ENCODE peak calls at places on chromosomes 2 and 18, in five cellular contexts. A is transverse colon, M is PC-3, Q is adipocyte, R is A549. N is an unnamed sample. For H3K4me1, the result is how much of the 10 kb centered on the place peaks cover.

GRCh38 chr2:47269316-47270232 is 114.5 kb upstream of the STPG4 start:
- DNase-seq in R (peak), M (peak), A (peak), Q (peak), N (peak)

GRCh38 chr2:150156415-150156814 is 331.1 kb downstream of the RND3 start:
- DNase-seq in R (no peak), M (no peak), A (no peak), Q (no peak), N (no peak)

GRCh38 chr2:45448217-45448616 is 162.8 kb downstream of the SRBD1 start:
- DNase-seq in A (no peak), R (no peak), M (no peak), Q (no peak), N (no peak)

GRCh38 chr2:105545731-105546622 is 147.1 kb upstream of the FHL2 start:
- DNase-seq in M (peak), R (peak), Q (peak), A (peak), N (peak)

GRCh38 chr2:117686699-117687098 is 127.8 kb upstream of the DDX18 start:
- DNase-seq in A (no peak), R (no peak), Q (no peak), M (no peak), N (no peak)

GRCh38 chr2:15159751-15160177 is 401.4 kb downstream of the NBAS start:
- DNase-seq in R (peak), Q (peak), A (no peak), M (peak), N (peak)

GRCh38 chr2:212448698-212449097 is 89.9 kb downstream of the ERBB4 start:
- DNase-seq in A (no peak), R (no peak), Q (no peak), M (no peak), N (no peak)

GRCh38 chr2:197972017-197972416 is 167.6 kb downstream of the PLCL1 start:
- DNase-seq in A (no peak), M (peak), Q (peak), R (no peak), N (peak)

GRCh38 chr2:57864926-57865325 is 181.7 kb upstream of the VRK2 start:
- DNase-seq in M (peak), A (no peak), Q (no peak), R (no peak), N (no peak)

GRCh38 chr18:54023471-54023870 is 201.0 kb downstream of the MBD2 start:
- DNase-seq in Q (peak), R (no peak), M (peak), A (no peak), N (peak)

GRCh38 chr2:48319863-48320262 is 210.1 kb upstream of the STON1 start:
- DNase-seq in Q (no peak), R (no peak), M (no peak), A (no peak), N (no peak)

GRCh38 chr2:48318118-48318517 is 211.8 kb upstream of the STON1 start:
- DNase-seq in R (no peak), Q (no peak), M (no peak), A (no peak), N (no peak)

GRCh38 chr2:48322251-48322650 is 207.7 kb upstream of the STON1 start:
- DNase-seq in R (no peak), Q (no peak), A (no peak), M (no peak), N (no peak)

GRCh38 chr2:48323146-48323545 is 206.8 kb upstream of the STON1 start:
- DNase-seq in A (no peak), R (no peak), M (no peak), Q (no peak), N (no peak)

DNA sequence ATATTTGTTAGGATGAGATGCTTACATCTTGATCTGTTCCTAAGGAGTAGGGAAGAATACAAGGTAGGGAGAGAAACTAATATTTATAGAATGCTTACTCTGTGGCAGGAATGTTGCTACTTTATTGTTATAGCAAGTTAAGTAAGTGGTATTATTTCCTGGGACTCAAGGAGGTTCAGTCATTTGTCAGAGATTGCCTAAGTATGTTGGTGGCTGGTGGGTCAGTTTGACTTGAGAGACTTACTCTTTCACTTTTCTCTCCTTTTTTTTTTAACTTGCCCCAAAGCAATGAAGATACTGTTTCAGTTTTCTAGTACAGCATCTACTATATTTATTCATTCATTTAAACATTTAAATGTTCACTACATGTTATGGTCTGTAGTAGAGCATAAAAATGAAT is 209.2 kb upstream of the STON1 start:
- DNase-seq in M (no peak), R (no peak), Q (peak), A (no peak), N (peak)
- H3K4me1 ChIP-seq in M (under half), R (half or more), Q (under half), A (under half), N (under half)

GRCh38 chr2:220539481-220539880 is 912.1 kb downstream of the SLC4A3 start:
- DNase-seq in A (no peak), M (no peak), Q (no peak), R (no peak), N (no peak)

GRCh38 chr2:220531216-220531615 is 903.8 kb downstream of the SLC4A3 start:
- DNase-seq in A (no peak), R (no peak), Q (no peak), M (peak), N (peak)

GRCh38 chr2:220528180-220528579 is 900.8 kb downstream of the SLC4A3 start:
- DNase-seq in A (no peak), R (no peak), M (no peak), Q (peak), N (no peak)

DNA sequence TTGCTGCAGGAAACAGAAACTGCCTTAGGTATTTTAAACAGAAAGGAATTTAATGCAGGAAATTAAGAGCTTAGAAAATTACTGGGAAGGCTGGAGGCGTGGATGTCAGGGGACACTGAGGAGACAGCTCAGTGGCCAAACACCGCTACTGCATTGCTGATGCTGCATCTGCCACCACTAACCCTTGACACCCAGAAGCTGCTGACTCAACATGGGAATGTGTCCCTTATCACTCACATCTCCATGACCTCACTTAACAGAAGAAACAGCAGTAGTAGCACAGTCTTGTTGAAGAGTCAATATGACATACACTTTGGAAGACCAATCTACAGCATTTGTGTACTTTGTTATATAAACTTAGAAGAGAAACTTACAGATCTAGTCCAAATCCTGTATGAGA is 906.1 kb downstream of the SLC4A3 start:
- DNase-seq in A (no peak), M (peak), Q (peak), R (peak), N (peak)
- H3K4me1 ChIP-seq in A (under half), M (under half), Q (under half), R (under half), N (under half)

DNA sequence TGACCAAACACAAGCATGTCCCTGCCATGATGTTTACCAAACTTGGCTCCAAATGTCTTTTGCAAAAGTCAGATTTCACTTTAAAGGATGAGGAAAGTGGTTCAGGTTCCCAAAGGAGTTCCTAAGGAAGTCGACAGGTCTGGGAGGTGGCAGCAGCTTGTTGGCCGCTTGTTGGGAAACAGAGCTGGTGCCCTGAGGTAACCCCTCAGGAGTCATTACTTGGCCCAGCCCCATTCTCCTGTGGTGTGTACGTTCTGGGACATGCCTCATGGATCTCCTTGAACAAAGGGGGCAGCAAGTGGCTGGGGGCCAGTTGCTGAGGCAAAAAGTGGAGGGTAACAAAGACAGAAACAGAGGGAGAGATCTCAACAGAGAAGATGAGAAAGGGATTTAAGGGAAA is 10.9 kb downstream of the TMBIM1 start:
- DNase-seq in M (peak), R (no peak), Q (no peak), A (no peak), N (no peak)
- H3K4me1 ChIP-seq in M (half or more), R (under half), Q (half or more), A (under half), N (half or more)

DNA sequence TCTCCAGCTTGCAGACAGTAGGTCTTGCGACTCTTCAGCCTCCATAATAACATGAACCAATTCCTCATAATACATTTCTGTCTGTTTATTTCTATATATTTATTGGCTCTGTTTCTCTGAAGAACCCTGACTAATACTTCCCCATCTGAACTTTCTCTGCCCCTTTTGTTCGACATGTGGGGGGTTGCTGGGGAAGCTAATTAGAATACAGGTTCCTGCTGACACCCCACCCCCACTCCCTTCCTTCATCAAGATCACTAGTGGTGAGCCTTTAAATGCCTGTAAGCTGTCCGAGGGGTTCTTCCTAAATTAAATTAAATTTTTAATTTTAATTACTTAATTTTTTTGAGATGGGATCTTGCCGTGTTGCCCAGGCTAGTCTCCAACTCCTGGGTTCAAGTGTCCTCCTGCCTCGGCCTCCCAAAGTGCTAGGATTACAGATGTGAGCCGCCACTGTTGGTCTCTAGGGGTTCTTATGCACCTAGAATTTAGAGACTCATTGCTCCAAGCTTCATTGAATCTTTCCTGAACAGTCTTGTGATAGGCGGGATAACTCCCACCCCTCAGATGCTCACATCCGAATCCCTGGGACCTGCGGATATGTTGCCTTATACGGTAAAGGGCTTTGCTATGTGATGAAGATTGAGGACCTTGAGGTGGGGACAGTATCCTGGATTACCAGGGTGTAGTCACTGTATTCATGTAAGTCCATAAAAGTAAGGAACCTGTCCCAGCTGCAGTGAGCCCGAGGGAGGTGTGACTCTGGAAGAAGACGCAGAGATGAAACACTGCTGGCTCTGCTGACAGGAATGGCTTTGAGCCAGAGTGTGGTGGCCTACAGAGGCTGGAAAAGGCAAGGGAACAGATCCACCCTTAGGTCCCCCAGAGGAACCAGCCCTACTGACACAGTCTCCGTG is 26.2 kb downstream of the HPCAL1 start:
- DNase-seq in M (no peak), Q (no peak), R (no peak), A (no peak), N (no peak)
- H3K4me1 ChIP-seq in M (half or more), Q (under half), R (half or more), A (half or more), N (under half)

DNA sequence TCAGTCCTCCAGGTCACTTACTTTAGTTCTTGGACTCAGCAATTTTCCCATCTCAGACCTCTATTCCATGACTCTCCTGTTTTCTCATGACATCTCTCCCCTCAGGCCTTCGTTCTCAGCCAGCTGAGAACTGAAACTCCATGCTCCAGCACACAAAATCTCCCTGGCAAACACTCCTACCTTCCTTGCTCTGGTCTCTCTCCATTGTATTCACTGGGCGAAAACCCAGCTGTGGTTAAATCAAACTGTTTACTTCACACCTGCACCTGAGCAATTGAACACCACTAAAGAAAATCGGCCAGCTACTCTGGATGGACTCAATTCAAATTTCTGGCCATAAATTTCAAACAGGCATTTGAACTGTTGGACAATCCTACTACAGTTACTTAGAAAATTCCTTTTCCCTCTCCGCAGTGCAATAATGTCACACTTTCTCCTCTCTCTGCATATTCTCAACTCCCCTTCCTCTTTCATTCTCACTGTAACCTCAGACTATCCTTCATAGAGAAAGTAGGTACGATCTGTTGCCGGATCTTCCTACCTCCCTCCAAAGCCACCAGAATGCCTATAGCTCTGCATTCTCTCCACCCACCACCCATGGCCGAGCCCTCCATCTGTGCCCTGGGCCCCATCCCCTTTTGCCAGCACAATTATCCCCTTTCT is 127.7 kb upstream of the SLC1A4 start:
- DNase-seq in Q (no peak), A (no peak), M (no peak), R (no peak), N (no peak)
- H3K4me1 ChIP-seq in Q (half or more), A (under half), M (under half), R (under half), N (under half)

GRCh38 chr2:40279479-40279878 is 172.4 kb downstream of the SLC8A1 start:
- DNase-seq in Q (no peak), M (no peak), A (no peak), R (no peak), N (no peak)
- H3K4me1 ChIP-seq in Q (half or more), M (under half), A (under half), R (under half), N (under half)

GRCh38 chr2:237509905-237510304 is 22.9 kb downstream of the MLPH start:
- DNase-seq in Q (no peak), M (no peak), A (peak), R (no peak), N (no peak)
- H3K4me1 ChIP-seq in Q (under half), M (under half), A (under half), R (half or more), N (under half)

N was measured in mammary epithelial cell.